ENCODE peak calls at places on chromosome 19, in four cellular contexts. One of them, this sample, is unnamed.

GRCh38 chr19:31742249-31742648 is 393.0 kb upstream of the TSHZ3 start:
- DNase-seq in activated CD4-positive, alpha-beta memory T cell treated with anti-CD3 and anti-CD28 coated beads, Interleukin-2, amount 10 ng/mL, durations not matched to agents 7 days and 5 days: no peak
- DNase-seq in ovary: no peak
- DNase-seq in heart right ventricle: no peak
- DNase-seq in this sample: no peak

GRCh38 chr19:16544468-16545231 is 2.4 kb upstream of the CHERP start:
- DNase-seq in activated CD4-positive, alpha-beta memory T cell treated with anti-CD3 and anti-CD28 coated beads, Interleukin-2, amount 10 ng/mL, durations not matched to agents 7 days and 5 days: no peak
- DNase-seq in ovary: no peak
- DNase-seq in heart right ventricle: no peak
- DNase-seq in this sample: no peak

GRCh38 chr19:8054169-8054568 is 1.6 kb downstream of the CCL25 start:
- DNase-seq in activated CD4-positive, alpha-beta memory T cell treated with anti-CD3 and anti-CD28 coated beads, Interleukin-2, amount 10 ng/mL, durations not matched to agents 7 days and 5 days: no peak
- DNase-seq in ovary: no peak
- DNase-seq in heart right ventricle: no peak
- DNase-seq in this sample: no peak

GRCh38 chr19:36008336-36008978 is at the start of gene SYNE4:
- DNase-seq in heart right ventricle: no peak
- DNase-seq in ovary: peak
- DNase-seq in activated CD4-positive, alpha-beta memory T cell treated with anti-CD3 and anti-CD28 coated beads, Interleukin-2, amount 10 ng/mL, durations not matched to agents 7 days and 5 days: no peak
- DNase-seq in this sample: no peak

GRCh38 chr19:29265436-29265835 is 52.5 kb upstream of the UQCRFS1 start:
- DNase-seq in ovary: no peak
- DNase-seq in activated CD4-positive, alpha-beta memory T cell treated with anti-CD3 and anti-CD28 coated beads, Interleukin-2, amount 10 ng/mL, durations not matched to agents 7 days and 5 days: no peak
- DNase-seq in heart right ventricle: no peak
- DNase-seq in this sample: no peak

GRCh38 chr19:39316627-39317321 is 3.9 kb downstream of the LRFN1 start:
- DNase-seq in activated CD4-positive, alpha-beta memory T cell treated with anti-CD3 and anti-CD28 coated beads, Interleukin-2, amount 10 ng/mL, durations not matched to agents 7 days and 5 days: no peak
- DNase-seq in ovary: no peak
- DNase-seq in heart right ventricle: no peak
- DNase-seq in this sample: no peak

GRCh38 chr19:3163230-3163886 is 15.2 kb upstream of the S1PR4 start:
- DNase-seq in ovary: peak
- DNase-seq in activated CD4-positive, alpha-beta memory T cell treated with anti-CD3 and anti-CD28 coated beads, Interleukin-2, amount 10 ng/mL, durations not matched to agents 7 days and 5 days: peak
- DNase-seq in heart right ventricle: peak
- DNase-seq in this sample: peak

GRCh38 chr19:43524922-43525835 is 1.8 kb downstream of the ETHE1 start:
- DNase-seq in activated CD4-positive, alpha-beta memory T cell treated with anti-CD3 and anti-CD28 coated beads, Interleukin-2, amount 10 ng/mL, durations not matched to agents 7 days and 5 days: peak
- DNase-seq in heart right ventricle: peak
- DNase-seq in ovary: peak
- DNase-seq in this sample: no peak

GRCh38 chr19:823565-824121 is 1.9 kb upstream of the PLPPR3 start:
- DNase-seq in activated CD4-positive, alpha-beta memory T cell treated with anti-CD3 and anti-CD28 coated beads, Interleukin-2, amount 10 ng/mL, durations not matched to agents 7 days and 5 days: no peak
- DNase-seq in heart right ventricle: no peak
- DNase-seq in ovary: no peak
- DNase-seq in this sample: no peak

GRCh38 chr19:37935341-37935740 is 28.3 kb downstream of the SIPA1L3 start:
- DNase-seq in heart right ventricle: no peak
- DNase-seq in activated CD4-positive, alpha-beta memory T cell treated with anti-CD3 and anti-CD28 coated beads, Interleukin-2, amount 10 ng/mL, durations not matched to agents 7 days and 5 days: no peak
- DNase-seq in ovary: no peak
- DNase-seq in this sample: no peak

GRCh38 chr19:46660601-46661019 is 372 bp downstream of the DACT3 start:
- DNase-seq in heart right ventricle: peak
- DNase-seq in activated CD4-positive, alpha-beta memory T cell treated with anti-CD3 and anti-CD28 coated beads, Interleukin-2, amount 10 ng/mL, durations not matched to agents 7 days and 5 days: no peak
- DNase-seq in ovary: no peak
- DNase-seq in this sample: no peak

GRCh38 chr19:43486412-43486811 is 18.1 kb downstream of the PHLDB3 start:
- DNase-seq in activated CD4-positive, alpha-beta memory T cell treated with anti-CD3 and anti-CD28 coated beads, Interleukin-2, amount 10 ng/mL, durations not matched to agents 7 days and 5 days: no peak
- DNase-seq in ovary: no peak
- DNase-seq in heart right ventricle: no peak
- DNase-seq in this sample: no peak

GRCh38 chr19:10517361-10517759 is at the start of gene S1PR5:
- DNase-seq in activated CD4-positive, alpha-beta memory T cell treated with anti-CD3 and anti-CD28 coated beads, Interleukin-2, amount 10 ng/mL, durations not matched to agents 7 days and 5 days: no peak
- DNase-seq in heart right ventricle: peak
- DNase-seq in ovary: no peak
- DNase-seq in this sample: no peak

GRCh38 chr19:46950526-46951235 is 69.0 kb upstream of the NPAS1 start:
- DNase-seq in activated CD4-positive, alpha-beta memory T cell treated with anti-CD3 and anti-CD28 coated beads, Interleukin-2, amount 10 ng/mL, durations not matched to agents 7 days and 5 days: peak
- DNase-seq in heart right ventricle: no peak
- DNase-seq in ovary: no peak
- DNase-seq in this sample: no peak

GRCh38 chr19:33933931-33934330 is 137.3 kb downstream of the KCTD15 start:
- DNase-seq in activated CD4-positive, alpha-beta memory T cell treated with anti-CD3 and anti-CD28 coated beads, Interleukin-2, amount 10 ng/mL, durations not matched to agents 7 days and 5 days: no peak
- DNase-seq in ovary: no peak
- DNase-seq in heart right ventricle: no peak
- DNase-seq in this sample: no peak

GRCh38 chr19:4456843-4457653 is 546 bp downstream of the UBXN6 start:
- DNase-seq in ovary: no peak
- DNase-seq in heart right ventricle: peak
- DNase-seq in activated CD4-positive, alpha-beta memory T cell treated with anti-CD3 and anti-CD28 coated beads, Interleukin-2, amount 10 ng/mL, durations not matched to agents 7 days and 5 days: peak
- DNase-seq in this sample: peak

GRCh38 chr19:9586764-9587163 is 2.5 kb upstream of the ZNF121 start:
- DNase-seq in activated CD4-positive, alpha-beta memory T cell treated with anti-CD3 and anti-CD28 coated beads, Interleukin-2, amount 10 ng/mL, durations not matched to agents 7 days and 5 days: peak
- DNase-seq in ovary: peak
- DNase-seq in heart right ventricle: peak
- DNase-seq in this sample: peak

GRCh38 chr19:47036233-47036651 is 12.2 kb downstream of the TMEM160 start:
- DNase-seq in activated CD4-positive, alpha-beta memory T cell treated with anti-CD3 and anti-CD28 coated beads, Interleukin-2, amount 10 ng/mL, durations not matched to agents 7 days and 5 days: no peak
- DNase-seq in heart right ventricle: no peak
- DNase-seq in ovary: no peak
- DNase-seq in this sample: peak

GRCh38 chr19:38974599-38975213 is 836 bp downstream of the FBXO17 start:
- DNase-seq in heart right ventricle: no peak
- DNase-seq in ovary: no peak
- DNase-seq in activated CD4-positive, alpha-beta memory T cell treated with anti-CD3 and anti-CD28 coated beads, Interleukin-2, amount 10 ng/mL, durations not matched to agents 7 days and 5 days: no peak
- DNase-seq in this sample: no peak

GRCh38 chr19:35004517-35005255 is 4.6 kb downstream of the GRAMD1A start:
- DNase-seq in heart right ventricle: no peak
- DNase-seq in ovary: no peak
- DNase-seq in activated CD4-positive, alpha-beta memory T cell treated with anti-CD3 and anti-CD28 coated beads, Interleukin-2, amount 10 ng/mL, durations not matched to agents 7 days and 5 days: no peak
- DNase-seq in this sample: no peak

GRCh38 chr19:30222428-30222873 is 149.7 kb upstream of the ZNF536 start:
- DNase-seq in ovary: no peak
- DNase-seq in activated CD4-positive, alpha-beta memory T cell treated with anti-CD3 and anti-CD28 coated beads, Interleukin-2, amount 10 ng/mL, durations not matched to agents 7 days and 5 days: no peak
- DNase-seq in heart right ventricle: no peak
- DNase-seq in this sample: no peak

GRCh38 chr19:39413903-39414608 is 1.6 kb downstream of the PLEKHG2 start:
- DNase-seq in heart right ventricle: no peak
- DNase-seq in ovary: peak
- DNase-seq in activated CD4-positive, alpha-beta memory T cell treated with anti-CD3 and anti-CD28 coated beads, Interleukin-2, amount 10 ng/mL, durations not matched to agents 7 days and 5 days: no peak
- DNase-seq in this sample: no peak

GRCh38 chr19:29798783-29799182 is 13.0 kb upstream of the CCNE1 start:
- DNase-seq in ovary: no peak
- DNase-seq in activated CD4-positive, alpha-beta memory T cell treated with anti-CD3 and anti-CD28 coated beads, Interleukin-2, amount 10 ng/mL, durations not matched to agents 7 days and 5 days: no peak
- DNase-seq in heart right ventricle: no peak
- DNase-seq in this sample: no peak

GRCh38 chr19:10735741-10736140 is 17.9 kb downstream of the DNM2 start:
- DNase-seq in ovary: no peak
- DNase-seq in heart right ventricle: no peak
- DNase-seq in activated CD4-positive, alpha-beta memory T cell treated with anti-CD3 and anti-CD28 coated beads, Interleukin-2, amount 10 ng/mL, durations not matched to agents 7 days and 5 days: no peak
- DNase-seq in this sample: no peak

GRCh38 chr19:35856546-35857149 is at the start of gene KIRREL2:
- DNase-seq in heart right ventricle: no peak
- DNase-seq in activated CD4-positive, alpha-beta memory T cell treated with anti-CD3 and anti-CD28 coated beads, Interleukin-2, amount 10 ng/mL, durations not matched to agents 7 days and 5 days: peak
- DNase-seq in ovary: no peak
- DNase-seq in this sample: peak

This sample was measured in DND-41.